ENCODE peak calls at places on chromosomes 6 and 20, in seven cellular contexts. W is HCT116, Y is H1, X is K562, S is HepG2, M is SK-N-SH, A is GM12878. T is an unnamed sample.

GRCh38 chr6:54183616-54184015 is 72.4 kb downstream of the MLIP start:
- DNase-seq in W (no peak), A (no peak), Y (no peak), M (no peak), X (no peak), S (no peak), T (no peak)

GRCh38 chr20:38106461-38106860 is 58.6 kb downstream of the TGM2 start:
- DNase-seq in M (no peak), W (no peak), Y (no peak), A (no peak), X (no peak), S (no peak), T (no peak)

GRCh38 chr6:35487653-35488516 is 9.0 kb downstream of the TEAD3 start:
- DNase-seq in A (no peak), M (peak; percentile 74), S (no peak), X (no peak), W (no peak), Y (no peak), T (peak; percentile 72)

GRCh38 chr6:45896783-45897441 is 118.7 kb downstream of the CLIC5 start:
- DNase-seq in Y (no peak), X (no peak), M (no peak), W (no peak), S (no peak), A (no peak), T (no peak)

GRCh38 chr6:83474309-83474708 is 38.0 kb upstream of the PRSS35 start:
- DNase-seq in W (no peak), M (no peak), Y (no peak), X (no peak), S (no peak), A (no peak), T (peak; percentile 5)

GRCh38 chr6:77626431-77626830 is 26.4 kb upstream of the MEI4 start:
- DNase-seq in A (no peak), M (no peak), Y (no peak), W (no peak), X (no peak), S (no peak), T (no peak)

GRCh38 chr6:136927313-136927712 is 5.2 kb downstream of the SLC35D3 start:
- DNase-seq in A (no peak), Y (no peak), X (peak; percentile 51), W (peak; percentile 7), S (peak; percentile 10), M (peak; percentile 46), T (no peak)

GRCh38 chr20:573414-574296 is 30.1 kb upstream of the CSNK2A1 start:
- DNase-seq in M (no peak), S (no peak), W (no peak), Y (no peak), A (no peak), X (no peak), T (no peak)

GRCh38 chr6:140970485-140970884 is 1162.2 kb upstream of the GJE1 start:
- DNase-seq in M (no peak), W (no peak), A (no peak), Y (no peak), S (no peak), X (no peak), T (no peak)

GRCh38 chr6:37607949-37608348 is 89.7 kb downstream of the MDGA1 start:
- DNase-seq in A (no peak), W (no peak), M (peak; percentile 46), X (no peak), S (peak; percentile 21), Y (no peak), T (no peak)
- TF ChIP-seq JUND in A (no peak), W (no peak), M (no peak), X (no peak), S (no peak), Y (no peak), T (no peak)

GRCh38 chr20:24840121-24840713 is 108.9 kb upstream of the CST7 start:
- DNase-seq in W (no peak), X (no peak), Y (no peak), M (no peak), S (no peak), A (peak; percentile 37), T (no peak)
- TF ChIP-seq JUND in W (no peak), X (no peak), Y (no peak), M (no peak), S (no peak), A (no peak), T (no peak)

GRCh38 chr6:106141441-106142237 is 55.5 kb downstream of the PRDM1 start:
- DNase-seq in Y (no peak), W (no peak), M (no peak), A (peak; percentile 85), X (peak; percentile 53), S (no peak), T (no peak)
- TF ChIP-seq JUND in Y (no peak), W (peak; percentile 20), M (no peak), A (no peak), X (no peak), S (no peak), T (no peak)

DNA sequence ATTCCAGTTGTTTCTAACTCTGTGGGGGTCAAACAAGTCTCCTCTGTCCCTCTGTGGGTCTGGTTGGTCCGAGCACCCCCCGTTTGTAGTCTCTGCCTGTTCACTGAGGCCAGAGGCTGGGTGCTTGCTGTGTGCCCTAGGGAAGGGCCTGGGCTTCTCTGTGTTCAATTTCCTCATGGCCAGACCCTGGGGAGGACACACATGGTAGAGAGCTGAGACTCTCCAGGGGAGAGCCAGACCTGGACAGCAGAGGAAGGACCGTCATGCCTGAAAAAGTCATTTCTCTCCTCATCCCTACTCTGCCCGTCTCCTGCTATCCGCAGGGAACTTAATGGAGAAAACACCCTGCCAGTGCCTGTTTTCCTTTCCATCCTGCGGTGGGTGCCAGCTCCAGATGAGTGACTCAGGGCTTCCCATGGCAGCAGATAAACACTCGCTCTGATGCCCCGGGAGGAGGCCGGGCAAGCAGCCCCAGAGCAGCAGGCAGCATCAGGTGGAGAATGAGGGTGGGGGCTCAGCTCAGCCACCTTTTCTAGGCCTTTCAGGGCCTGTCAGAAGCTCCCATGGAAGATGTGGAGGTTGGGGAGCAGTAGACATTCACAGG is 51.9 kb downstream of the SNAI1 start:
- DNase-seq in Y (no peak), W (no peak), M (peak; percentile 55), X (no peak), A (no peak), S (no peak), T (no peak)
- TF ChIP-seq JUND in Y (no peak), W (no peak), M (no peak), X (no peak), A (no peak), S (no peak), T (no peak)

GRCh38 chr6:90403489-90404381 is 107.1 kb upstream of the BACH2 start:
- DNase-seq in A (no peak), M (peak; percentile 73), Y (no peak), W (no peak), S (peak; percentile 78), X (peak; percentile 93), T (no peak)
- TF ChIP-seq JUND in A (no peak), M (no peak), Y (no peak), W (no peak), S (no peak), X (peak; percentile 70), T (no peak)

GRCh38 chr20:36528176-36528874 is 13.0 kb upstream of the MYL9 start:
- DNase-seq in Y (no peak), A (no peak), W (no peak), M (no peak), X (no peak), S (no peak), T (no peak)
- TF ChIP-seq JUND in Y (no peak), A (no peak), W (no peak), M (no peak), X (no peak), S (no peak), T (no peak)

DNA sequence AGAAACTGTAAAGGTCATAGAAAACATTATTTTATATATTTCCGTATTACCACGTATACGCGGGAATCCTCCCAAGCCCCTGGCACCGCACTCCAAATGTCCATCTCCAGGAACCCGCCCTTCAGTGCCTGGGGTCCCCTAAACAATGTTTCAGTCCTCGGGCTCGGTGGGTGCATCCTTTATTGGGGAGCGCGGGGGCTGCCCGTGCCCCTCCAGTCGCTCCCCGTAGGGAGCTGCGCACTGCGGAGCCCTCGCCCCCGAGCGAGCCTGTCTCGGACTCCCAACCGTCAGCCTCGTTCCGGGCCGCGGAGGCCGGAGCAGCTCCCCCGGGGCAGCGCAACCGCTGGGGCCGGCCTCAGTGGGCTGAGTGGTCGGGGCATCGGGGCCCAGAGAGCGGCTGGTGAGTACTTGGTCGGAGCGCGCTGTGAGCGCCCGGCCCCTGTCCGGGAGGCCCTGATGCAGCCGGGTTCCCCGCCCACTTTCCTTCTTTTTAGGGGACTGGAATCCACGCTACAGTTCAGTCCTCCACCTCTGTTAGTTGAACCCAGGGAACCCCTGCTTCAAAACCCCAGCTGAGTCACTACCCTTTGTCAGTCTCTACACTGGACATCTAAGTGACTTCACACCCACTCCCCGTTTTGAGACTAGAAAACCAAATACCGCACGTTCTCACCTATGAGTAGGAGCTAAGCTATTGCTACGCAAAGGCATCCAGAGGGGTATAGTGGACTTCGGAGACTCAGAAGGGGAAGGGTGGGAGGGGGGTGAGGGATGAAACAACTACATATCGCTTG is at the start of gene DNAH8:
- DNase-seq in S (no peak), A (no peak), X (no peak), W (no peak), Y (no peak), M (peak; percentile 47), T (no peak)
- TF ChIP-seq JUND in S (no peak), A (no peak), X (no peak), W (no peak), Y (no peak), M (no peak), T (no peak)

GRCh38 chr6:24524329-24524728 is 29.6 kb downstream of the ALDH5A1 start:
- DNase-seq in X (no peak), A (no peak), M (no peak), S (no peak), Y (no peak), W (no peak), T (no peak)

GRCh38 chr6:24522821-24523175 is 28.0 kb downstream of the ALDH5A1 start:
- DNase-seq in Y (no peak), W (no peak), S (no peak), M (no peak), A (no peak), X (no peak), T (no peak)

GRCh38 chr6:24522090-24522820 is 27.5 kb downstream of the ALDH5A1 start:
- DNase-seq in S (no peak), W (no peak), X (peak; percentile 68), Y (no peak), A (peak; percentile 59), M (no peak), T (no peak)

GRCh38 chr6:24517659-24518538 is 23.1 kb downstream of the ALDH5A1 start:
- DNase-seq in S (no peak), X (no peak), Y (no peak), A (peak; percentile 64), M (no peak), W (no peak), T (no peak)

DNA sequence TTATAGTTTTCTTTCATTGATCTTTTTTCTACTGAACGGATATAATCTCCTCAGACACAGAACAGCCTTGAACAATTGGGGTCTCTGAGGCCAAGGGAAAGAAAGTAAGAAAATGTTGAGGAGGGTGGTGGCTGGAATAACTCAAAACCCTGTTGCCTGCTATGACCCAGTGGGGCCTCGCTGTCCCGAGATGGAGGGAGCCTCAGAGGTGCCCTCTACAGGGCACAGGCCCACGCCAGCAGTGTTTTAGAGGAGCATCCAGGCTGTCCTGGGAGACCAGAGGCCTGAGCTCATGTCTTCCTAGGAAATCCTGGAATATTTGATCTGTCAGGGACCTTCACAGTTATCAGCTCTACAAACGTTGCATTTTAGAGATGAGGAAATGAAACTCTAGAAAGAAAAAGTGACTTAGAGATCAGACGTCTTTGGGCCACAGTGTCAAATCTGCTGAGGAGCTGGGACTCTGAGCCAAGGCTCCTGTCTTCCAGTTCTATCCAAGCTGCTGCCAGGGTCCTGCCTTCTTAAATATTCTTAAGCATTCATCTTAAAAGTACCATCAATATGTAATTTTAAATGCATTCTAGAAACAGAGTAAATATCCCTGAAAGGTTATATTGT is 26.3 kb downstream of the ALDH5A1 start:
- DNase-seq in M (peak; percentile 63), X (peak; percentile 69), A (no peak), W (peak; percentile 23), S (peak; percentile 62), Y (peak; percentile 25), T (peak; percentile 60)
- TF ChIP-seq JUND in M (no peak), X (no peak), A (no peak), W (no peak), S (no peak), Y (no peak), T (no peak)